ENCODE peak calls at places on chromosomes 6 and 20, in seven cellular contexts. One of them, this sample, is unnamed.

GRCh38 chr6:52503344-52503747 is 73.5 kb downstream of the TRAM2 start:
- DNase-seq in ELR: peak
- DNase-seq in adrenal gland: no peak
- DNase-seq in H9: peak
- DNase-seq in GM23338: peak
- DNase-seq in lower leg skin: no peak
- DNase-seq in aorta: no peak
- DNase-seq in this sample: no peak

GRCh38 chr20:45911486-45912343 is at the start of gene PLTP:
- DNase-seq in ELR: peak
- DNase-seq in adrenal gland: peak
- DNase-seq in H9: peak
- DNase-seq in GM23338: peak
- DNase-seq in lower leg skin: peak
- DNase-seq in aorta: peak
- DNase-seq in this sample: peak

GRCh38 chr20:62281161-62281933 is 21.4 kb upstream of the ADRM1 start:
- DNase-seq in ELR: no peak
- DNase-seq in adrenal gland: no peak
- DNase-seq in H9: no peak
- DNase-seq in GM23338: no peak
- DNase-seq in lower leg skin: no peak
- DNase-seq in aorta: no peak
- DNase-seq in this sample: no peak

GRCh38 chr6:71533939-71534379 is 245.3 kb downstream of the OGFRL1 start:
- DNase-seq in ELR: peak
- DNase-seq in adrenal gland: no peak
- DNase-seq in H9: no peak
- DNase-seq in GM23338: peak
- DNase-seq in lower leg skin: no peak
- DNase-seq in aorta: no peak
- DNase-seq in this sample: no peak

GRCh38 chr20:63692436-63693078 is 3.9 kb upstream of the TNFRSF6B start:
- DNase-seq in ELR: no peak
- DNase-seq in adrenal gland: no peak
- DNase-seq in H9: no peak
- DNase-seq in GM23338: no peak
- DNase-seq in lower leg skin: no peak
- DNase-seq in aorta: peak
- DNase-seq in this sample: peak

GRCh38 chr6:22448311-22448711 is 121.1 kb upstream of the HDGFL1 start:
- DNase-seq in ELR: no peak
- DNase-seq in adrenal gland: no peak
- DNase-seq in H9: no peak
- DNase-seq in GM23338: no peak
- DNase-seq in lower leg skin: no peak
- DNase-seq in aorta: no peak
- DNase-seq in this sample: no peak

GRCh38 chr6:154542747-154543146 is 32.3 kb upstream of the CNKSR3 start:
- DNase-seq in ELR: no peak
- DNase-seq in adrenal gland: no peak
- DNase-seq in H9: peak
- DNase-seq in GM23338: peak
- DNase-seq in lower leg skin: no peak
- DNase-seq in aorta: no peak
- DNase-seq in this sample: no peak

GRCh38 chr20:44581515-44581914 is 864 bp upstream of the PKIG start:
- DNase-seq in ELR: no peak
- DNase-seq in adrenal gland: no peak
- DNase-seq in H9: no peak
- DNase-seq in GM23338: no peak
- DNase-seq in lower leg skin: no peak
- DNase-seq in aorta: no peak
- DNase-seq in this sample: no peak

GRCh38 chr6:25469797-25470388 is 182.1 kb upstream of the SCGN start:
- DNase-seq in ELR: no peak
- DNase-seq in adrenal gland: no peak
- DNase-seq in H9: no peak
- DNase-seq in GM23338: no peak
- DNase-seq in lower leg skin: no peak
- DNase-seq in aorta: no peak
- DNase-seq in this sample: no peak

GRCh38 chr6:17630511-17631073 is 30.5 kb downstream of the FAM8A1 start:
- DNase-seq in ELR: no peak
- DNase-seq in adrenal gland: no peak
- DNase-seq in H9: no peak
- DNase-seq in GM23338: no peak
- DNase-seq in lower leg skin: no peak
- DNase-seq in aorta: no peak
- DNase-seq in this sample: no peak

GRCh38 chr20:20079102-20079784 is 26.9 kb downstream of the CFAP61 start:
- DNase-seq in ELR: no peak
- DNase-seq in adrenal gland: no peak
- DNase-seq in H9: no peak
- DNase-seq in GM23338: peak
- DNase-seq in lower leg skin: no peak
- DNase-seq in aorta: no peak
- DNase-seq in this sample: no peak

GRCh38 chr20:11117808-11118528 is 444.2 kb upstream of the JAG1 start:
- DNase-seq in ELR: peak
- DNase-seq in adrenal gland: no peak
- DNase-seq in H9: no peak
- DNase-seq in GM23338: no peak
- DNase-seq in lower leg skin: no peak
- DNase-seq in aorta: no peak
- DNase-seq in this sample: no peak